ENCODE peak calls at places on chromosomes 13 and 19, in six cellular contexts. S, B, C, H, Z and D are unnamed samples.

GRCh38 chr13:103568314-103568713 is 502.1 kb upstream of the SLC10A2 start:
- DNase-seq in Z (no peak), C (no peak), H (peak; percentile 4), S (no peak), B (no peak), D (no peak)

GRCh38 chr13:114151565-114152284 is 19.3 kb upstream of the RASA3 start:
- DNase-seq in C (no peak), H (no peak), B (no peak), Z (peak; percentile 59), S (peak; percentile 50), D (no peak)

GRCh38 chr13:113971471-113972231 is 2.2 kb downstream of the C13orf46 start:
- DNase-seq in C (no peak), H (no peak), S (no peak), Z (no peak), B (peak; percentile 10), D (no peak)

GRCh38 chr19:21496876-21497275 is 8.5 kb upstream of the ZNF429 start:
- DNase-seq in Z (no peak), B (no peak), C (no peak), H (no peak), S (no peak), D (no peak)

GRCh38 chr19:40159744-40160143 is 31.5 kb upstream of the MAP3K10 start:
- DNase-seq in H (no peak), B (no peak), S (no peak), C (no peak), Z (no peak), D (no peak)

GRCh38 chr13:27975579-27976361 is 6.7 kb upstream of the CDX2 start:
- DNase-seq in H (no peak), B (no peak), S (no peak), C (peak; percentile 37), Z (no peak), D (no peak)

GRCh38 chr13:74061939-74062595 is 72.1 kb downstream of the KLF12 start:
- DNase-seq in Z (no peak), H (peak; percentile 19), C (peak; percentile 42), B (no peak), S (peak; percentile 50), D (peak; percentile 18)

GRCh38 chr19:32339988-32340874 is 5.2 kb upstream of the ZNF507 start:
- DNase-seq in B (peak; percentile 70), Z (peak; percentile 28), H (peak; percentile 61), S (peak; percentile 54), C (peak; percentile 66), D (peak; percentile 63)

GRCh38 chr19:13872695-13873389 is 4.1 kb upstream of the NANOS3 start:
- DNase-seq in C (peak; percentile 78), S (no peak), B (peak; percentile 89), H (peak; percentile 83), Z (no peak), D (peak; percentile 65)

GRCh38 chr13:72970301-72970880 is 88.4 kb upstream of the KLF5 start:
- DNase-seq in Z (no peak), C (no peak), S (no peak), B (no peak), H (no peak), D (no peak)

GRCh38 chr19:51059715-51060114 is 5.2 kb downstream of the KLK13 start:
- DNase-seq in B (no peak), S (no peak), H (no peak), C (no peak), Z (no peak), D (no peak)

GRCh38 chr13:94056362-94056990 is 423.0 kb downstream of the DCT start:
- DNase-seq in S (no peak), C (no peak), H (no peak), Z (no peak), B (no peak), D (no peak)

GRCh38 chr19:48961051-48961649 is 4.0 kb upstream of the FTL start:
- DNase-seq in B (no peak), C (no peak), Z (no peak), S (no peak), H (no peak), D (no peak)

GRCh38 chr13:28493740-28494536 is 990 bp downstream of the FLT1 start:
- DNase-seq in B (peak; percentile 36), C (peak; percentile 53), H (peak; percentile 48), S (no peak), Z (no peak), D (no peak)

GRCh38 chr13:21095311-21095710 is 33.9 kb upstream of the LATS2 start:
- DNase-seq in Z (no peak), H (no peak), C (no peak), S (no peak), B (no peak), D (no peak)

GRCh38 chr13:26561636-26562537 is 4.4 kb downstream of the WASF3 start:
- DNase-seq in B (no peak), C (no peak), Z (no peak), S (peak; percentile 46), H (no peak), D (no peak)

GRCh38 chr13:101149735-101150380 is 266.4 kb downstream of the NALCN start:
- DNase-seq in Z (no peak), H (no peak), S (peak; percentile 71), B (peak; percentile 35), C (no peak), D (no peak)

GRCh38 chr13:41107584-41108014 is 25.0 kb downstream of the KBTBD6 start:
- DNase-seq in C (no peak), S (no peak), Z (no peak), B (peak; percentile 73), H (no peak), D (no peak)

GRCh38 chr13:113442985-113443362 is 10.3 kb downstream of the ADPRHL1 start:
- DNase-seq in C (no peak), Z (no peak), H (no peak), B (no peak), S (no peak), D (no peak)

GRCh38 chr19:46606019-46606418 is 4.9 kb downstream of the CALM3 start:
- DNase-seq in H (no peak), B (peak; percentile 9), Z (no peak), S (no peak), C (peak; percentile 9), D (peak; percentile 4)

GRCh38 chr13:23707674-23708073 is 137.5 kb downstream of the TNFRSF19 start:
- DNase-seq in C (no peak), H (no peak), B (no peak), Z (no peak), S (peak; percentile 52), D (no peak)

GRCh38 chr19:6935618-6936017 is 48.2 kb downstream of the ADGRE1 start:
- DNase-seq in Z (no peak), C (no peak), S (no peak), H (no peak), B (no peak), D (no peak)

GRCh38 chr19:31349160-31349881 is at the start of gene TSHZ3:
- DNase-seq in S (peak; percentile 92), B (peak; percentile 82), H (no peak), Z (peak; percentile 32), C (no peak), D (no peak)

GRCh38 chr19:3014135-3014534 is 14.9 kb downstream of the TLE2 start:
- DNase-seq in C (no peak), S (no peak), B (no peak), Z (no peak), H (no peak), D (no peak)

GRCh38 chr13:72657379-72657778 is 70.0 kb downstream of the MZT1 start:
- DNase-seq in B (no peak), H (no peak), C (no peak), S (no peak), Z (no peak), D (no peak)

GRCh38 chr19:8512115-8512967 is 1.6 kb downstream of the ZNF414 start:
- DNase-seq in B (peak; percentile 68), H (no peak), C (peak; percentile 57), S (no peak), Z (no peak), D (no peak)

GRCh38 chr13:31045621-31046081 is 113.2 kb downstream of the TEX26 start:
- DNase-seq in B (no peak), S (peak; percentile 93), H (no peak), C (peak; percentile 49), Z (peak; percentile 70), D (peak; percentile 43)

GRCh38 chr19:48739835-48740704 is at the start of gene RASIP1:
- DNase-seq in C (no peak), Z (no peak), S (no peak), B (no peak), H (no peak), D (no peak)

GRCh38 chr19:40610396-40611064 is 9.4 kb downstream of the LTBP4 start:
- DNase-seq in B (no peak), H (no peak), S (no peak), Z (peak; percentile 61), C (no peak), D (no peak)

GRCh38 chr13:36666482-36667264 is 7.1 kb upstream of the SERTM1 start:
- DNase-seq in S (no peak), C (no peak), B (no peak), H (no peak), Z (no peak), D (no peak)

GRCh38 chr13:79853258-79853657 is 372.3 kb downstream of the NDFIP2 start:
- DNase-seq in C (no peak), Z (no peak), S (no peak), H (no peak), B (no peak), D (no peak)

GRCh38 chr19:2517881-2518601 is 42.1 kb downstream of the GADD45B start:
- DNase-seq in H (no peak), S (no peak), C (no peak), Z (no peak), B (no peak), D (no peak)

GRCh38 chr19:49894879-49895565 is 1.7 kb downstream of the IL4I1 start:
- DNase-seq in C (peak; percentile 71), H (peak; percentile 75), B (no peak), Z (no peak), S (no peak), D (peak; percentile 58)

GRCh38 chr13:52128714-52129700 is at the start of gene NEK5:
- DNase-seq in C (peak; percentile 85), B (peak; percentile 92), Z (peak; percentile 36), S (peak; percentile 46), H (peak; percentile 72), D (peak; percentile 78)

GRCh38 chr19:42423462-42424344 is 3.5 kb downstream of the LIPE start:
- DNase-seq in H (peak; percentile 96), C (peak; percentile 98), S (peak; percentile 95), B (peak; percentile 93), Z (peak; percentile 93), D (peak; percentile 97)

GRCh38 chr13:55963934-55964333 is 1176.8 kb upstream of the PRR20A start:
- DNase-seq in B (no peak), S (no peak), C (no peak), H (no peak), Z (no peak), D (no peak)
- TF ChIP-seq CTCF in B (no peak), S (no peak), C (no peak), H (no peak), Z (no peak), D (no peak)

GRCh38 chr19:38429811-38430156 is 3.7 kb upstream of the RYR1 start:
- DNase-seq in H (no peak), C (no peak), S (no peak), B (no peak), Z (no peak), D (no peak)
- TF ChIP-seq CTCF in H (no peak), C (no peak), S (no peak), B (no peak), Z (no peak), D (no peak)

GRCh38 chr19:15251749-15252397 is 19.6 kb upstream of the EPHX3 start:
- DNase-seq in B (peak; percentile 83), C (no peak), S (peak; percentile 98), H (no peak), Z (no peak), D (no peak)
- TF ChIP-seq CTCF in B (no peak), C (no peak), S (peak; percentile 53), H (no peak), Z (no peak), D (no peak)

GRCh38 chr13:84870190-84870589 is 929.0 kb downstream of the SLITRK6 start:
- DNase-seq in S (no peak), Z (no peak), B (peak; percentile 25), H (no peak), C (no peak), D (no peak)
- TF ChIP-seq CTCF in S (no peak), Z (no peak), B (no peak), H (peak; percentile 35), C (peak; percentile 12), D (peak; percentile 13)